ENCODE peak calls at places on chromosomes 16 and 17, in nine cellular contexts. One of them, this sample, is unnamed.

GRCh38 chr17:14298221-14298994 is 2.5 kb upstream of the HS3ST3B1 start:
- DNase-seq in A549: no peak
- DNase-seq in HepG2: no peak
- DNase-seq in ovary: peak; percentile 37
- DNase-seq in substantia nigra: no peak
- DNase-seq in AG04450: no peak
- DNase-seq in left ventricle myocardium inferior: no peak
- DNase-seq in RWPE1: no peak
- DNase-seq in fibroblast of lung: no peak
- DNase-seq in this sample: no peak

GRCh38 chr16:80092686-80093085 is 448.1 kb upstream of the DYNLRB2 start:
- DNase-seq in A549: no peak
- DNase-seq in HepG2: no peak
- DNase-seq in ovary: no peak
- DNase-seq in substantia nigra: no peak
- DNase-seq in AG04450: no peak
- DNase-seq in left ventricle myocardium inferior: no peak
- DNase-seq in RWPE1: no peak
- DNase-seq in fibroblast of lung: peak; percentile 45
- DNase-seq in this sample: no peak

GRCh38 chr17:76672270-76672851 is 28.8 kb upstream of the ST6GALNAC1 start:
- DNase-seq in A549: no peak
- DNase-seq in HepG2: peak; percentile 81
- DNase-seq in ovary: no peak
- DNase-seq in substantia nigra: no peak
- DNase-seq in AG04450: no peak
- DNase-seq in left ventricle myocardium inferior: no peak
- DNase-seq in RWPE1: peak; percentile 20
- DNase-seq in fibroblast of lung: no peak
- DNase-seq in this sample: no peak

GRCh38 chr16:17246577-17246885 is 224.2 kb downstream of the XYLT1 start:
- DNase-seq in A549: no peak
- DNase-seq in HepG2: no peak
- DNase-seq in ovary: no peak
- DNase-seq in substantia nigra: no peak
- DNase-seq in AG04450: no peak
- DNase-seq in left ventricle myocardium inferior: no peak
- DNase-seq in RWPE1: no peak
- DNase-seq in fibroblast of lung: no peak
- DNase-seq in this sample: no peak

GRCh38 chr17:76678330-76678729 is 32.4 kb downstream of the MXRA7 start:
- DNase-seq in A549: no peak
- DNase-seq in HepG2: no peak
- DNase-seq in ovary: no peak
- DNase-seq in substantia nigra: no peak
- DNase-seq in AG04450: no peak
- DNase-seq in left ventricle myocardium inferior: no peak
- DNase-seq in RWPE1: no peak
- DNase-seq in fibroblast of lung: no peak
- DNase-seq in this sample: no peak

GRCh38 chr17:40480501-40481003 is 20.9 kb downstream of the TNS4 start:
- DNase-seq in A549: peak; percentile 59
- DNase-seq in HepG2: peak; percentile 68
- DNase-seq in ovary: peak; percentile 36
- DNase-seq in substantia nigra: no peak
- DNase-seq in AG04450: no peak
- DNase-seq in left ventricle myocardium inferior: no peak
- DNase-seq in RWPE1: peak; percentile 50
- DNase-seq in fibroblast of lung: no peak
- DNase-seq in this sample: no peak

GRCh38 chr17:72234951-72235350 is 114.1 kb downstream of the SOX9 start:
- DNase-seq in A549: no peak
- DNase-seq in HepG2: no peak
- DNase-seq in ovary: no peak
- DNase-seq in substantia nigra: no peak
- DNase-seq in AG04450: no peak
- DNase-seq in left ventricle myocardium inferior: no peak
- DNase-seq in RWPE1: no peak
- DNase-seq in fibroblast of lung: no peak
- DNase-seq in this sample: no peak

GRCh38 chr16:72099377-72099818 is 5.8 kb downstream of the DHX38 start:
- DNase-seq in A549: peak; percentile 87
- DNase-seq in HepG2: peak; percentile 81
- DNase-seq in ovary: peak; percentile 34
- DNase-seq in substantia nigra: peak; percentile 34
- DNase-seq in AG04450: no peak
- DNase-seq in left ventricle myocardium inferior: no peak
- DNase-seq in RWPE1: peak; percentile 64
- DNase-seq in fibroblast of lung: peak; percentile 28
- DNase-seq in this sample: no peak

GRCh38 chr17:37713624-37714023 is 31.2 kb downstream of the HNF1B start:
- DNase-seq in A549: no peak
- DNase-seq in HepG2: no peak
- DNase-seq in ovary: no peak
- DNase-seq in substantia nigra: no peak
- DNase-seq in AG04450: no peak
- DNase-seq in left ventricle myocardium inferior: no peak
- DNase-seq in RWPE1: no peak
- DNase-seq in fibroblast of lung: no peak
- DNase-seq in this sample: no peak

GRCh38 chr17:20244671-20245070 is 222.7 kb downstream of the LGALS9B start:
- DNase-seq in A549: no peak
- DNase-seq in HepG2: no peak
- DNase-seq in ovary: no peak
- DNase-seq in substantia nigra: no peak
- DNase-seq in AG04450: no peak
- DNase-seq in left ventricle myocardium inferior: no peak
- DNase-seq in RWPE1: no peak
- DNase-seq in fibroblast of lung: peak; percentile 39
- DNase-seq in this sample: no peak

GRCh38 chr17:66494023-66494803 is 191.8 kb downstream of the PRKCA start:
- DNase-seq in A549: peak; percentile 82
- DNase-seq in HepG2: no peak
- DNase-seq in ovary: no peak
- DNase-seq in substantia nigra: no peak
- DNase-seq in AG04450: peak; percentile 60
- DNase-seq in left ventricle myocardium inferior: no peak
- DNase-seq in RWPE1: peak; percentile 73
- DNase-seq in fibroblast of lung: peak; percentile 95
- DNase-seq in this sample: no peak

GRCh38 chr16:49634235-49635008 is 221.5 kb downstream of the ZNF423 start:
- DNase-seq in A549: no peak
- DNase-seq in HepG2: no peak
- DNase-seq in ovary: no peak
- DNase-seq in substantia nigra: no peak
- DNase-seq in AG04450: no peak
- DNase-seq in left ventricle myocardium inferior: no peak
- DNase-seq in RWPE1: no peak
- DNase-seq in fibroblast of lung: no peak
- DNase-seq in this sample: no peak

GRCh38 chr17:1082579-1082978 is 85.7 kb downstream of the TIMM22 start:
- DNase-seq in A549: no peak
- DNase-seq in HepG2: no peak
- DNase-seq in ovary: no peak
- DNase-seq in substantia nigra: no peak
- DNase-seq in AG04450: no peak
- DNase-seq in left ventricle myocardium inferior: no peak
- DNase-seq in RWPE1: no peak
- DNase-seq in fibroblast of lung: peak; percentile 83
- DNase-seq in this sample: no peak

GRCh38 chr17:27263386-27263785 is 30.5 kb upstream of the WSB1 start:
- DNase-seq in A549: no peak
- DNase-seq in HepG2: no peak
- DNase-seq in ovary: no peak
- DNase-seq in substantia nigra: no peak
- DNase-seq in AG04450: no peak
- DNase-seq in left ventricle myocardium inferior: no peak
- DNase-seq in RWPE1: no peak
- DNase-seq in fibroblast of lung: no peak
- DNase-seq in this sample: no peak

GRCh38 chr17:63476857-63477470 is at the start of gene ACE:
- DNase-seq in A549: peak; percentile 58
- DNase-seq in HepG2: no peak
- DNase-seq in ovary: peak; percentile 44
- DNase-seq in substantia nigra: no peak
- DNase-seq in AG04450: no peak
- DNase-seq in left ventricle myocardium inferior: peak; percentile 41
- DNase-seq in RWPE1: no peak
- DNase-seq in fibroblast of lung: peak; percentile 32
- DNase-seq in this sample: peak; percentile 49

GRCh38 chr16:81532491-81533174 is 88.0 kb downstream of the CMIP start:
- DNase-seq in A549: peak; percentile 67
- DNase-seq in HepG2: peak; percentile 76
- DNase-seq in ovary: no peak
- DNase-seq in substantia nigra: no peak
- DNase-seq in AG04450: no peak
- DNase-seq in left ventricle myocardium inferior: no peak
- DNase-seq in RWPE1: no peak
- DNase-seq in fibroblast of lung: no peak
- DNase-seq in this sample: no peak

DNA sequence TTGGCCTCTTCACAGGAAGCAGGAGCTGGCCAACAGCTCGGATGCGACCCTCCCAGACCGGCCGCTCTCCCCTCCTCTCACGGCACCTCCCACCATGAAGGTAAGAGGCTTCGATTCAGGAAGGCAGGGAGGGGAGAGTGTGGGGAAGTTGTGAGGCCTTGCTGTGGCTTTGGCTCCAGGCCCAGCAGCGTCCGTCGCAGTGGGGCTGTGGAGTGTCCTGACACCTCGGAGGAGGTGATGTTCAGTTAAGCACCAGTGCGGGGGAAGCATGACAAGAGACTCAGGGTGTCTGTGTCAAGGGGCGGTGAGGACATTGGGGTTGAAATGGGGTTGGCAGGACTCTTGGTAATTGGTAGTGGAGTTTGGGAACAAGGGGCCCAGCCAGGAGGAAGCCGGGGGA is 109.0 kb downstream of the RAP1GAP2 start:
- DNase-seq in A549: no peak
- DNase-seq in HepG2: no peak
- DNase-seq in ovary: no peak
- DNase-seq in substantia nigra: no peak
- DNase-seq in AG04450: no peak
- DNase-seq in left ventricle myocardium inferior: peak; percentile 78
- DNase-seq in RWPE1: no peak
- DNase-seq in fibroblast of lung: no peak
- DNase-seq in this sample: no peak
- H3K27ac ChIP-seq in A549: no peak overlapping the region
- H3K27ac ChIP-seq in HepG2: no peak overlapping the region
- H3K27ac ChIP-seq in ovary: no peak overlapping the region
- H3K27ac ChIP-seq in substantia nigra: no peak overlapping the region
- H3K27ac ChIP-seq in AG04450: no peak overlapping the region
- H3K27ac ChIP-seq in left ventricle myocardium inferior: peak overlapping the region; percentile 85
- H3K27ac ChIP-seq in RWPE1: no peak overlapping the region
- H3K27ac ChIP-seq in fibroblast of lung: no peak overlapping the region
- H3K27ac ChIP-seq in this sample: no peak overlapping the region

GRCh38 chr16:12187939-12188673 is 211.6 kb downstream of the SNX29 start:
- DNase-seq in A549: no peak
- DNase-seq in HepG2: peak; percentile 59
- DNase-seq in ovary: no peak
- DNase-seq in substantia nigra: no peak
- DNase-seq in AG04450: no peak
- DNase-seq in left ventricle myocardium inferior: no peak
- DNase-seq in RWPE1: peak; percentile 29
- DNase-seq in fibroblast of lung: peak; percentile 22
- DNase-seq in this sample: no peak
- H3K27ac ChIP-seq in A549: peak overlapping the region; percentile 32
- H3K27ac ChIP-seq in HepG2: no peak overlapping the region
- H3K27ac ChIP-seq in ovary: no peak overlapping the region
- H3K27ac ChIP-seq in substantia nigra: no peak overlapping the region
- H3K27ac ChIP-seq in AG04450: no peak overlapping the region
- H3K27ac ChIP-seq in left ventricle myocardium inferior: no peak overlapping the region
- H3K27ac ChIP-seq in RWPE1: no peak overlapping the region
- H3K27ac ChIP-seq in fibroblast of lung: no peak overlapping the region
- H3K27ac ChIP-seq in this sample: no peak overlapping the region

DNA sequence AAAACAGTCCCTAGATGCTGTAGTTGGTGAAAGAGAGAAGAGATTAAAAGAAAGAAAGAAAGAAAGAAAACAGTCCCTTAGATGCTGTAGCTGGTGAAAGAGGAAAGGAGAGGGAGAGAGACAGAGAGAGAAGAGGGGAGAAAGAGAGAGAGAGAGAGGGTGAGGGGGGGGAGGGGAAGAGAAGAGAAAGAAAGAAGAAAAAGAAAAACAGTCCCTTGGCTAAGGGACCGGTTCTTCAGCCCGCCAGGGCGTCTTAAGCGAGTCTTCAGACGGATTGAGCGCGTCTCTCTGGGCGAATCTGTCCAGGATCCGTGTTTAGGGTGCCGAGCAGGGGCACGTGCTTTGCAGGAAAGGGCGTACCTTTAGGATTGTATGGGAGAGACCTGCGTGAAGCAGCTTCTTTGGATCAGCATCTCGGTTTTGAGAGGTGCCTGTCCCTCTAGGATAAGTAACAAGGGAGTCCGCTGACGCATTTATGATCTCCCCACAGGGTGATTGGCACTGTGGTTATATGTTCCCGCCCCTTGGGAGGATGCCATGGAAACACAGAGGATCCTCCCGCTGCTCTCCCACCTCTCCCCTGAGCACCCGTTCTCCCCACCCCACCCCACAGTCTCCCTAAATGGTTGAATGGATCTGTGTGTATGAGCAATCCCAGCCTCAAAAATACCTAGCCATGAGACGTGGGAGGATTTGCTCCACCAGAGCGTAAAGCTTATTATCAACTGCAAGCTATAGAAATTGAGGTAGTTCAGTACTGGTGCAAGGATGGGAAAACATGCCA is 16.7 kb downstream of the GNGT2 start:
- DNase-seq in A549: peak; percentile 91
- DNase-seq in HepG2: no peak
- DNase-seq in ovary: peak; percentile 81
- DNase-seq in substantia nigra: peak; percentile 12
- DNase-seq in AG04450: no peak
- DNase-seq in left ventricle myocardium inferior: no peak
- DNase-seq in RWPE1: peak; percentile 20
- DNase-seq in fibroblast of lung: peak; percentile 77
- DNase-seq in this sample: peak; percentile 80
- H3K27ac ChIP-seq in A549: peak overlapping the region; percentile 93
- H3K27ac ChIP-seq in HepG2: no peak overlapping the region
- H3K27ac ChIP-seq in ovary: peak overlapping the region; percentile 98
- H3K27ac ChIP-seq in substantia nigra: peak overlapping the region; percentile 92
- H3K27ac ChIP-seq in AG04450: no peak overlapping the region
- H3K27ac ChIP-seq in left ventricle myocardium inferior: peak overlapping the region; percentile 97
- H3K27ac ChIP-seq in RWPE1: peak overlapping the region; percentile 99
- H3K27ac ChIP-seq in fibroblast of lung: peak overlapping the region; percentile 87
- H3K27ac ChIP-seq in this sample: peak overlapping the region; percentile 98

GRCh38 chr17:78592991-78593329 is 15.8 kb upstream of the DNAH17 start:
- DNase-seq in A549: no peak
- DNase-seq in HepG2: no peak
- DNase-seq in ovary: no peak
- DNase-seq in substantia nigra: no peak
- DNase-seq in AG04450: no peak
- DNase-seq in left ventricle myocardium inferior: no peak
- DNase-seq in RWPE1: no peak
- DNase-seq in fibroblast of lung: no peak
- DNase-seq in this sample: no peak
- H3K27ac ChIP-seq in A549: peak overlapping the region; percentile 99
- H3K27ac ChIP-seq in HepG2: peak overlapping the region; percentile 78
- H3K27ac ChIP-seq in ovary: no peak overlapping the region
- H3K27ac ChIP-seq in substantia nigra: no peak overlapping the region
- H3K27ac ChIP-seq in AG04450: no peak overlapping the region
- H3K27ac ChIP-seq in left ventricle myocardium inferior: peak overlapping the region; percentile 88
- H3K27ac ChIP-seq in RWPE1: peak overlapping the region; percentile 95
- H3K27ac ChIP-seq in fibroblast of lung: no peak overlapping the region
- H3K27ac ChIP-seq in this sample: no peak overlapping the region

GRCh38 chr16:86576591-86577313 is 1.6 kb upstream of the FOXL1 start:
- DNase-seq in A549: no peak
- DNase-seq in HepG2: no peak
- DNase-seq in ovary: no peak
- DNase-seq in substantia nigra: no peak
- DNase-seq in AG04450: peak; percentile 80
- DNase-seq in left ventricle myocardium inferior: no peak
- DNase-seq in RWPE1: no peak
- DNase-seq in fibroblast of lung: peak; percentile 80
- DNase-seq in this sample: no peak
- H3K27ac ChIP-seq in A549: peak overlapping the region; percentile 71
- H3K27ac ChIP-seq in HepG2: no peak overlapping the region
- H3K27ac ChIP-seq in ovary: no peak overlapping the region
- H3K27ac ChIP-seq in substantia nigra: no peak overlapping the region
- H3K27ac ChIP-seq in AG04450: peak overlapping the region; percentile 100
- H3K27ac ChIP-seq in left ventricle myocardium inferior: peak overlapping the region; percentile 88
- H3K27ac ChIP-seq in RWPE1: peak overlapping the region; percentile 91
- H3K27ac ChIP-seq in fibroblast of lung: peak overlapping the region; percentile 97
- H3K27ac ChIP-seq in this sample: peak overlapping the region; percentile 29

This sample was measured in dorsolateral prefrontal cortex.